ENCODE peak calls at places on chromosomes 13 and 19, in nine cellular contexts. O is activated T-helper 1 cell treated with anti-CD3 and anti-CD28 coated beads, Interleukin-12 subunit alpha, Interleukin-12 subunit beta, Interleukin-2, Interleukin-4 antibody, amounts not matched to agents 30 ng/mL and 10 ng/mL and 1 ng/mL, durations not matched to agents 14 hours and 24 hours and 36 hours; T is breast epithelium; B is stimulated activated CD4-positive, alpha-beta T cell treated with anti-CD3 and anti-CD28 coated beads, Interleukin-15, amount 100 ng/mL, for 1 hour; R is activated CD4-positive, alpha-beta T cell treated with anti-CD3 and anti-CD28 coated beads, Interleukin-2, amount 10 ng/mL, durations not matched to agents 24 days and 14 days; A is stimulated activated CD8-positive, alpha-beta memory T cell treated with anti-CD3 and anti-CD28 coated beads, Interleukin-4, amount 100 ng/mL, for 24 hours; S is AG08395; P is CD8-positive, alpha-beta memory T cell; G is T-helper 2 cell. Y is an unnamed sample.

GRCh38 chr13:36297259-36297599 is 385 bp downstream of the CCDC169 start:
- DNase-seq in O (no peak), T (no peak), B (no peak), R (no peak), A (no peak), S (peak; percentile 54), P (no peak), G (no peak), Y (no peak)

GRCh38 chr19:58582985-58583384 is 9.8 kb upstream of the MZF1 start:
- DNase-seq in O (no peak), T (no peak), B (no peak), R (peak; percentile 52), A (no peak), S (no peak), P (no peak), G (no peak), Y (no peak)

GRCh38 chr13:113491418-113491883 is 940 bp upstream of the DCUN1D2 start:
- DNase-seq in O (no peak), T (no peak), B (no peak), R (peak; percentile 65), A (no peak), S (peak; percentile 41), P (no peak), G (no peak), Y (peak; percentile 62)

GRCh38 chr19:40585677-40586422 is 9.2 kb downstream of the SHKBP1 start:
- DNase-seq in O (no peak), T (no peak), B (no peak), R (peak; percentile 69), A (no peak), S (peak; percentile 28), P (no peak), G (no peak), Y (no peak)

GRCh38 chr13:33970746-33971145 is 152.8 kb downstream of the RFC3 start:
- DNase-seq in O (no peak), T (no peak), B (no peak), R (no peak), A (no peak), S (no peak), P (no peak), G (no peak), Y (no peak)

GRCh38 chr13:26255717-26256277 is 1.9 kb downstream of the CDK8 start:
- DNase-seq in O (no peak), T (no peak), B (no peak), R (no peak), A (no peak), S (no peak), P (no peak), G (no peak), Y (no peak)

GRCh38 chr19:3292958-3293529 is 68.6 kb downstream of the CELF5 start:
- DNase-seq in O (no peak), T (no peak), B (no peak), R (no peak), A (no peak), S (no peak), P (no peak), G (no peak), Y (no peak)

GRCh38 chr19:29586401-29586800 is 19.7 kb upstream of the POP4 start:
- DNase-seq in O (no peak), T (no peak), B (no peak), R (no peak), A (no peak), S (peak; percentile 26), P (no peak), G (no peak), Y (no peak)

GRCh38 chr13:84126671-84127171 is 244.4 kb upstream of the SLITRK1 start:
- DNase-seq in O (no peak), T (no peak), B (no peak), R (no peak), A (no peak), S (no peak), P (no peak), G (no peak), Y (no peak)

GRCh38 chr19:51524661-51525264 is 6.7 kb downstream of the SIGLEC6 start:
- DNase-seq in O (no peak), T (no peak), B (no peak), R (no peak), A (no peak), S (no peak), P (no peak), G (no peak), Y (no peak)

GRCh38 chr13:44809152-44809551 is 180.1 kb downstream of the NUFIP1 start:
- DNase-seq in O (no peak), T (no peak), B (no peak), R (no peak), A (no peak), S (no peak), P (no peak), G (no peak), Y (no peak)

GRCh38 chr13:105278797-105279425 is 1256.6 kb downstream of the EFNB2 start:
- DNase-seq in O (no peak), T (no peak), B (no peak), R (no peak), A (no peak), S (no peak), P (no peak), G (no peak), Y (no peak)

GRCh38 chr13:91946498-91947070 is 548.2 kb downstream of the GPC5 start:
- DNase-seq in O (no peak), T (no peak), B (no peak), R (no peak), A (no peak), S (no peak), P (no peak), G (no peak), Y (no peak)

GRCh38 chr13:20182231-20182846 is 10.4 kb downstream of the GJB2 start:
- DNase-seq in O (no peak), T (no peak), B (no peak), R (peak; percentile 85), A (no peak), S (peak; percentile 82), P (no peak), G (no peak), Y (peak; percentile 56)

GRCh38 chr13:98208606-98209005 is 31.5 kb upstream of the RNF113B start:
- DNase-seq in O (no peak), T (no peak), B (no peak), R (no peak), A (no peak), S (no peak), P (no peak), G (no peak), Y (no peak)

GRCh38 chr13:80339841-80340642 is 884 bp downstream of the SPRY2 start:
- DNase-seq in O (no peak), T (peak; percentile 27), B (no peak), R (peak; percentile 58), A (no peak), S (peak; percentile 21), P (no peak), G (no peak), Y (peak; percentile 23)

GRCh38 chr13:100532090-100532766 is 56.4 kb downstream of the GGACT start:
- DNase-seq in O (no peak), T (no peak), B (no peak), R (no peak), A (no peak), S (no peak), P (no peak), G (no peak), Y (no peak)

GRCh38 chr19:18469245-18470107 is 31.5 kb upstream of the ISYNA1 start:
- DNase-seq in O (peak; percentile 43), T (no peak), B (peak; percentile 54), R (peak; percentile 87), A (peak; percentile 41), S (peak; percentile 72), P (peak; percentile 60), G (peak; percentile 39), Y (peak; percentile 53)

GRCh38 chr13:23724196-23724970 is 154.2 kb downstream of the TNFRSF19 start:
- DNase-seq in O (no peak), T (no peak), B (no peak), R (no peak), A (no peak), S (peak; percentile 17), P (no peak), G (no peak), Y (no peak)

GRCh38 chr13:108193806-108194205 is 21.5 kb downstream of the LIG4 start:
- DNase-seq in O (no peak), T (no peak), B (no peak), R (no peak), A (no peak), S (no peak), P (no peak), G (no peak), Y (no peak)

GRCh38 chr19:40335855-40336700 is 12.1 kb downstream of the C19orf47 start:
- DNase-seq in O (no peak), T (no peak), B (no peak), R (no peak), A (no peak), S (no peak), P (no peak), G (no peak), Y (peak; percentile 71)

GRCh38 chr13:113997845-113998751 is 24.2 kb upstream of the C13orf46 start:
- DNase-seq in O (no peak), T (no peak), B (no peak), R (no peak), A (no peak), S (peak; percentile 62), P (no peak), G (no peak), Y (no peak)

GRCh38 chr19:3849092-3849491 is 19.7 kb downstream of the ZFR2 start:
- DNase-seq in O (no peak), T (no peak), B (peak; percentile 25), R (peak; percentile 76), A (peak; percentile 42), S (no peak), P (peak; percentile 36), G (no peak), Y (peak; percentile 69)

GRCh38 chr13:106034201-106034600 is 501.3 kb downstream of the EFNB2 start:
- DNase-seq in O (no peak), T (no peak), B (no peak), R (no peak), A (no peak), S (no peak), P (no peak), G (no peak), Y (no peak)

GRCh38 chr13:29861694-29862110 is 11.3 kb upstream of the UBL3 start:
- DNase-seq in O (no peak), T (no peak), B (no peak), R (no peak), A (no peak), S (peak; percentile 89), P (no peak), G (no peak), Y (no peak)

GRCh38 chr19:33302974-33303790 is 848 bp upstream of the CEBPA start:
- DNase-seq in O (no peak), T (peak; percentile 16), B (no peak), R (peak; percentile 64), A (no peak), S (peak; percentile 59), P (no peak), G (no peak), Y (no peak)

GRCh38 chr19:10407102-10407501 is 3.8 kb upstream of the CDC37 start:
- DNase-seq in O (no peak), T (no peak), B (no peak), R (no peak), A (no peak), S (no peak), P (no peak), G (no peak), Y (no peak)

GRCh38 chr13:28012383-28012782 is 23.9 kb upstream of the URAD start:
- DNase-seq in O (no peak), T (no peak), B (no peak), R (no peak), A (no peak), S (no peak), P (no peak), G (no peak), Y (no peak)

GRCh38 chr13:90562388-90562787 is 785.1 kb upstream of the MIR17HG start:
- DNase-seq in O (no peak), T (no peak), B (no peak), R (no peak), A (no peak), S (no peak), P (no peak), G (no peak), Y (no peak)

GRCh38 chr19:13640611-13641010 is 123.7 kb upstream of the MRI1 start:
- DNase-seq in O (no peak), T (no peak), B (no peak), R (no peak), A (no peak), S (no peak), P (no peak), G (no peak), Y (no peak)

GRCh38 chr19:2462635-2463421 is 6.1 kb upstream of the LMNB2 start:
- DNase-seq in O (no peak), T (peak; percentile 89), B (no peak), R (no peak), A (no peak), S (peak; percentile 93), P (no peak), G (no peak), Y (peak; percentile 90)

Y was measured in H54.